ENCODE peak calls at places on chromosomes 11 and 22, in eight cellular contexts. One of them, this sample, is unnamed.

GRCh38 chr11:72259490-72259889 is 15.5 kb upstream of the PHOX2A start:
- DNase-seq in bronchial epithelial cell: no peak
- DNase-seq in choroid plexus epithelial cell: no peak
- DNase-seq in glutamatergic neuron: no peak
- DNase-seq in HFFc6: no peak
- DNase-seq in GM13976: no peak
- DNase-seq in heart left ventricle: no peak
- DNase-seq in GM20000: no peak
- DNase-seq in this sample: no peak

GRCh38 chr11:126319374-126319740 is 15.5 kb downstream of the DCPS start:
- DNase-seq in heart left ventricle: no peak
- DNase-seq in choroid plexus epithelial cell: no peak
- DNase-seq in GM20000: no peak
- DNase-seq in glutamatergic neuron: no peak
- DNase-seq in bronchial epithelial cell: no peak
- DNase-seq in HFFc6: no peak
- DNase-seq in GM13976: no peak
- DNase-seq in this sample: no peak

GRCh38 chr11:116061322-116061721 is 557.1 kb upstream of the CADM1 start:
- DNase-seq in heart left ventricle: no peak
- DNase-seq in glutamatergic neuron: no peak
- DNase-seq in GM13976: no peak
- DNase-seq in choroid plexus epithelial cell: no peak
- DNase-seq in GM20000: no peak
- DNase-seq in HFFc6: no peak
- DNase-seq in bronchial epithelial cell: no peak
- DNase-seq in this sample: no peak

GRCh38 chr11:46112961-46113617 is 8.2 kb downstream of the PHF21A start:
- DNase-seq in heart left ventricle: no peak
- DNase-seq in choroid plexus epithelial cell: peak; percentile 82
- DNase-seq in bronchial epithelial cell: peak; percentile 80
- DNase-seq in HFFc6: peak; percentile 46
- DNase-seq in GM13976: no peak
- DNase-seq in glutamatergic neuron: no peak
- DNase-seq in GM20000: peak; percentile 45
- DNase-seq in this sample: peak; percentile 78

GRCh38 chr22:27636716-27637503 is 164.6 kb downstream of the MN1 start:
- DNase-seq in glutamatergic neuron: no peak
- DNase-seq in bronchial epithelial cell: no peak
- DNase-seq in heart left ventricle: peak; percentile 83
- DNase-seq in HFFc6: no peak
- DNase-seq in GM13976: no peak
- DNase-seq in GM20000: no peak
- DNase-seq in choroid plexus epithelial cell: no peak
- DNase-seq in this sample: no peak

GRCh38 chr11:87281496-87281895 is 243.8 kb downstream of the TMEM135 start:
- DNase-seq in GM20000: no peak
- DNase-seq in glutamatergic neuron: no peak
- DNase-seq in GM13976: no peak
- DNase-seq in choroid plexus epithelial cell: peak; percentile 92
- DNase-seq in HFFc6: peak; percentile 35
- DNase-seq in bronchial epithelial cell: peak; percentile 77
- DNase-seq in heart left ventricle: no peak
- DNase-seq in this sample: no peak

GRCh38 chr11:65579291-65579690 is 3.4 kb downstream of the EHBP1L1 start:
- DNase-seq in GM20000: no peak
- DNase-seq in glutamatergic neuron: no peak
- DNase-seq in choroid plexus epithelial cell: no peak
- DNase-seq in bronchial epithelial cell: no peak
- DNase-seq in heart left ventricle: no peak
- DNase-seq in GM13976: no peak
- DNase-seq in HFFc6: no peak
- DNase-seq in this sample: no peak

GRCh38 chr11:74195828-74196227 is 24.7 kb downstream of the PPME1 start:
- DNase-seq in heart left ventricle: no peak
- DNase-seq in GM13976: no peak
- DNase-seq in GM20000: no peak
- DNase-seq in HFFc6: peak; percentile 3
- DNase-seq in bronchial epithelial cell: peak; percentile 52
- DNase-seq in choroid plexus epithelial cell: peak; percentile 5
- DNase-seq in glutamatergic neuron: no peak
- DNase-seq in this sample: no peak

GRCh38 chr11:11752688-11753087 is 89.1 kb upstream of the USP47 start:
- DNase-seq in choroid plexus epithelial cell: no peak
- DNase-seq in GM20000: no peak
- DNase-seq in HFFc6: no peak
- DNase-seq in glutamatergic neuron: no peak
- DNase-seq in heart left ventricle: no peak
- DNase-seq in bronchial epithelial cell: peak; percentile 26
- DNase-seq in GM13976: no peak
- DNase-seq in this sample: no peak

GRCh38 chr11:67355023-67355793 is 1.9 kb upstream of the POLD4 start:
- DNase-seq in GM20000: no peak
- DNase-seq in glutamatergic neuron: no peak
- DNase-seq in GM13976: peak; percentile 14
- DNase-seq in bronchial epithelial cell: no peak
- DNase-seq in HFFc6: no peak
- DNase-seq in heart left ventricle: no peak
- DNase-seq in choroid plexus epithelial cell: no peak
- DNase-seq in this sample: no peak

GRCh38 chr11:37527545-37527944 is 929.5 kb upstream of the RAG2 start:
- DNase-seq in bronchial epithelial cell: no peak
- DNase-seq in GM20000: no peak
- DNase-seq in HFFc6: no peak
- DNase-seq in glutamatergic neuron: no peak
- DNase-seq in heart left ventricle: no peak
- DNase-seq in GM13976: no peak
- DNase-seq in choroid plexus epithelial cell: no peak
- DNase-seq in this sample: no peak

DNA sequence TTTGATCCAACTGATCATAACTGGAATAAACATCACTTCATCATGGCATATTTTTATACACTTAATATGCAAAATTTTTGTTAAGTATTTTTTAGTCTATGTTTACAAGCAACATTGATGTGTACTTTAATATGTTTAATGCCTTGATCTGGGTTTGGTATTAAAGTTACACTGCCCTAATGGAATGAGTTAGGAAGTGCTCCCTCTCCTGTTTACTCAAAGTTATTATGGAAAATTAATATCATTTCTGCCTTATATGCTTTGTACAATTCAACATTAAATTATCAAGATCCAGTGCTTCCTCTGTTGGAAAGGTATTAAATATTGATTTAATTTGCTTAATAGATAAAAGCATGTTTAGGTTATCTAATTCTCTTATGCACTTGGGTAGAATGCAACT is 927.3 kb upstream of the RAG2 start:
- DNase-seq in heart left ventricle: no peak
- DNase-seq in GM20000: no peak
- DNase-seq in choroid plexus epithelial cell: peak; percentile 50
- DNase-seq in bronchial epithelial cell: peak; percentile 24
- DNase-seq in GM13976: no peak
- DNase-seq in HFFc6: no peak
- DNase-seq in glutamatergic neuron: no peak
- DNase-seq in this sample: no peak
- TF ChIP-seq CTCF in heart left ventricle: no peak
- TF ChIP-seq CTCF in GM20000: no peak
- TF ChIP-seq CTCF in choroid plexus epithelial cell: peak; percentile 52
- TF ChIP-seq CTCF in bronchial epithelial cell: no peak
- TF ChIP-seq CTCF in GM13976: no peak
- TF ChIP-seq CTCF in HFFc6: peak; percentile 75
- TF ChIP-seq CTCF in glutamatergic neuron: no peak
- TF ChIP-seq CTCF in this sample: no peak

DNA sequence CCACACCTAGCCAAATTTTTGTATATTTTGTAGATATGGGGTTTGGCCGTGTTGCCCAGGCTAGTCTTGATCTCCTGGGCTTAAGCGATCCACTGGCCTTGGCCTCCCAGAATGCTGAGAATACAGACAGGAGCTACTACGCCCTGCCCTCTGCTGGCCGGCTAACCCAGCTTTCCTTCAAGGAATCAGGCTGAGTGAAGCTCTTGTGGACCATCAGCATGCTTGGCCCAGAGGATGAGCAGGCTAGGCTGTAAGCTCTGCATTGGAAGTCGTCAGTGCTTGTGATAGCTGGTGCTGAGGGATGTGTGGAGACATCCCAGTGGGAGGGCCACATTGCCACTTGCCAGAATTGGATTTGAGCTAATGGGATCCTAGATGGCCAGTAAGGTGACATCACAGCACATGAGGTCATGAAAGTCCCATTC is 60.6 kb downstream of the MED15 start:
- DNase-seq in GM13976: no peak
- DNase-seq in glutamatergic neuron: no peak
- DNase-seq in GM20000: no peak
- DNase-seq in HFFc6: peak; percentile 66
- DNase-seq in choroid plexus epithelial cell: peak; percentile 75
- DNase-seq in bronchial epithelial cell: no peak
- DNase-seq in heart left ventricle: peak; percentile 34
- DNase-seq in this sample: no peak
- TF ChIP-seq CTCF in GM13976: no peak
- TF ChIP-seq CTCF in glutamatergic neuron: no peak
- TF ChIP-seq CTCF in GM20000: no peak
- TF ChIP-seq CTCF in HFFc6: peak; percentile 77
- TF ChIP-seq CTCF in choroid plexus epithelial cell: peak; percentile 71
- TF ChIP-seq CTCF in bronchial epithelial cell: peak; percentile 54
- TF ChIP-seq CTCF in heart left ventricle: no peak
- TF ChIP-seq CTCF in this sample: no peak

GRCh38 chr22:28710112-28710888 is 30.7 kb upstream of the TTC28 start:
- DNase-seq in choroid plexus epithelial cell: peak; percentile 94
- DNase-seq in glutamatergic neuron: no peak
- DNase-seq in GM13976: no peak
- DNase-seq in GM20000: no peak
- DNase-seq in HFFc6: peak; percentile 69
- DNase-seq in heart left ventricle: no peak
- DNase-seq in bronchial epithelial cell: peak; percentile 83
- DNase-seq in this sample: no peak

GRCh38 chr22:28711341-28711740 is 30.3 kb downstream of the CHEK2 start:
- DNase-seq in GM13976: no peak
- DNase-seq in HFFc6: no peak
- DNase-seq in choroid plexus epithelial cell: no peak
- DNase-seq in GM20000: no peak
- DNase-seq in heart left ventricle: no peak
- DNase-seq in bronchial epithelial cell: no peak
- DNase-seq in glutamatergic neuron: no peak
- DNase-seq in this sample: no peak

GRCh38 chr22:28710889-28711285 is 30.7 kb downstream of the CHEK2 start:
- DNase-seq in GM13976: no peak
- DNase-seq in GM20000: no peak
- DNase-seq in choroid plexus epithelial cell: peak; percentile 48
- DNase-seq in HFFc6: no peak
- DNase-seq in bronchial epithelial cell: no peak
- DNase-seq in glutamatergic neuron: no peak
- DNase-seq in heart left ventricle: no peak
- DNase-seq in this sample: no peak

GRCh38 chr22:28714043-28714442 is 27.6 kb downstream of the CHEK2 start:
- DNase-seq in glutamatergic neuron: no peak
- DNase-seq in GM20000: no peak
- DNase-seq in heart left ventricle: no peak
- DNase-seq in bronchial epithelial cell: peak; percentile 23
- DNase-seq in HFFc6: no peak
- DNase-seq in GM13976: no peak
- DNase-seq in choroid plexus epithelial cell: no peak
- DNase-seq in this sample: peak; percentile 7

DNA sequence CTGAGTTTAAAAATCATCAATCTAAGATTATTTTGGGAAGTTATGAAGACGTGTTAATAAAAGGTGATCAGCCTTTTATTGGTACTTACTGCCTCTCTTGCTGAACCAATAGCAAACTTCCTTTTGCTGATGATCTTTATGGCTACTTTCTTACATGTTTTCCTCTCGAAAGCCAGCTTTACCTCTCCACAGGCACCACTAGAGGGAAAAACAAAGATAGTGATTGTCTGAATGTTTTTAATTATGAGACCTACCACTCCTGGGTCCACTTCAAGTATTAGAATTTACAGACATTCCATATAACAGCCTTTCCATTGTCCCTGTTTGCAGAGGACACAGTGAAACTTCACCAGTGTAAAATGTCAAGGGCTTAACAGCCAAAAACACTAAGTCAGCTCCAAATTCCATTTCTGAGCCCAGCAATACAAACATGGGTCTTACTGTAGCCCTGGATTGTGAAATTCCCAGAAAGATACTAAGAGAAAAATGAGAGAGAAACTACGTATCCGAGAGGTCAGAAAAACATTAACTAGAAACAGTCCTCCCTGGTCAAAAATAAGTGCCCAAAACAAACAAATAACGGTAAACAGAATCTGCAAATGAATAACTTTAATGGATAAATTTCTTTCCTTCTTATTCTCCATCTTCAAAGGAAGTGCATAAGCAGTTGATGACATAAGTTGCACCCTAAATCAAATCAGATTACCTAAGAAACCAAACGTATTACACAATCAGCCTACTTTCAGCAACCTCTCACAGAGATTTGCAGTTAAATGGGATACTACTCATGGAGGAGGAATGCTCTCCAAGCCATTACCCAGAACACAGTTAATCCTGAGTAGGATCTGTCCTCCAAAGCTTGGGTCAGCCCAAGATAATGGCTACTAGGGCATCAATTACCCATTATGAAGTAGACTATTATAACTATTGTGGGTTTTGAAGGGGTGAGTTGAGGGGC is 29.5 kb downstream of the CHEK2 start:
- DNase-seq in bronchial epithelial cell: peak; percentile 97
- DNase-seq in choroid plexus epithelial cell: peak; percentile 96
- DNase-seq in GM20000: no peak
- DNase-seq in glutamatergic neuron: no peak
- DNase-seq in heart left ventricle: no peak
- DNase-seq in HFFc6: peak; percentile 95
- DNase-seq in GM13976: no peak
- DNase-seq in this sample: no peak
- TF ChIP-seq CTCF in bronchial epithelial cell: no peak
- TF ChIP-seq CTCF in choroid plexus epithelial cell: peak; percentile 42
- TF ChIP-seq CTCF in GM20000: no peak
- TF ChIP-seq CTCF in glutamatergic neuron: no peak
- TF ChIP-seq CTCF in heart left ventricle: no peak
- TF ChIP-seq CTCF in HFFc6: peak; percentile 58
- TF ChIP-seq CTCF in GM13976: no peak
- TF ChIP-seq CTCF in this sample: no peak

DNA sequence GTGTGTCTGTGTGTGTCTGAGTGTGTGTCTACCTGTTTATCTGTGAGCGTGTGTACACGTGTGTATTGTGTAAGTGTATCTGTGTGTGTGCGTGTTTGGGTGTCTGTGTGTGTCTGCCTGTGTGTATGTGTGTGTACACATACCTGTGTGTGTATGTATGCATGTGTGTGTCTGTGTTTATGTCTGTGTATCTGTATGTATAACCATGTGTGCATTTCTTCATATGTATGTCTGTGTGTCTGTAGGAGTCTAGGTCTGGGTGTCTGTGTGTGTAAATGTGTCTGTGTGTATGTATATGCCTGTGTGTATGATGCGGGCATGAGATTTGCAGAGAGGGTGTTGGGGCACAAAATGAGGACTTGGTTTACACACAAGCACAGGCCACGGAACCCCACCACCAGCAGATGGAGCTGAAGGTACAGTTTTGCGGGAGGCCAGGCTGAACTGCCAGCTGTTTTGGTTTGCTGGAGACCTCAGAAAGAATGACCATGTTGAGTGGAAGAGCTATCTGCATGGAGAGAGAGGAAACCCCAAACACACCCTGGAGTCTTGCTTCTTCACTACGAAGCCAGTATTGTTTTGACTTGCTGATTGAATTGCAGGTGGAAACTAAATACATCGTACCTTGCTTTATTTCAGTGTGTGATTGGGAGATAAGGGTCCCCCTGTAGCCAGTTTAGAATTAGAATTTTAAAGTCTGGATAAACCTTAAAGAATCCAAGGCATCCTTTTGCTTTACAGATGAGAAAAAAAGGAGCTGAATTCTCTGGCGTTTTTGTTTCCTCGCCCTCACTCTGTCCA is 497.2 kb downstream of the NTM start:
- DNase-seq in heart left ventricle: peak; percentile 81
- DNase-seq in glutamatergic neuron: peak; percentile 83
- DNase-seq in bronchial epithelial cell: peak; percentile 67
- DNase-seq in choroid plexus epithelial cell: peak; percentile 95
- DNase-seq in HFFc6: peak; percentile 78
- DNase-seq in GM13976: peak; percentile 76
- DNase-seq in GM20000: peak; percentile 67
- DNase-seq in this sample: peak; percentile 81
- TF ChIP-seq CTCF in heart left ventricle: peak; percentile 32
- TF ChIP-seq CTCF in glutamatergic neuron: peak; percentile 54
- TF ChIP-seq CTCF in bronchial epithelial cell: peak; percentile 91
- TF ChIP-seq CTCF in choroid plexus epithelial cell: peak; percentile 99
- TF ChIP-seq CTCF in HFFc6: peak; percentile 88
- TF ChIP-seq CTCF in GM13976: peak; percentile 68
- TF ChIP-seq CTCF in GM20000: peak; percentile 74
- TF ChIP-seq CTCF in this sample: peak; percentile 89